ENCODE peak calls at places on chromosomes 16 and 17, in seven cellular contexts. R, J, G, Q, H, E and W are unnamed samples.

GRCh38 chr17:71339219-71339618 is 781.6 kb upstream of the SOX9 start:
- DNase-seq in G (no peak), H (no peak), R (no peak), Q (no peak), E (no peak), J (no peak), W (no peak)

GRCh38 chr17:70636517-70637133 is 467.3 kb downstream of the KCNJ2 start:
- DNase-seq in E (no peak), Q (no peak), J (peak; percentile 24), G (no peak), R (peak; percentile 44), H (no peak), W (no peak)

GRCh38 chr16:81647527-81647926 is 131.6 kb upstream of the PLCG2 start:
- DNase-seq in G (no peak), R (peak; percentile 80), J (no peak), H (no peak), E (no peak), Q (no peak), W (no peak)

GRCh38 chr17:76793775-76794174 is 55.9 kb downstream of the MFSD11 start:
- DNase-seq in H (no peak), G (no peak), Q (no peak), R (peak; percentile 59), J (no peak), E (no peak), W (no peak)

GRCh38 chr17:17252149-17252810 is 15.3 kb upstream of the FLCN start:
- DNase-seq in G (no peak), H (no peak), Q (no peak), J (peak; percentile 54), E (no peak), R (no peak), W (no peak)

GRCh38 chr17:79087428-79088143 is 13.0 kb downstream of the ENGASE start:
- DNase-seq in G (peak; percentile 47), E (peak; percentile 57), R (peak; percentile 96), H (peak; percentile 76), Q (peak; percentile 69), J (peak; percentile 83), W (peak; percentile 69)

GRCh38 chr17:50835563-50836231 is at the start of gene WFIKKN2:
- DNase-seq in H (no peak), R (no peak), Q (no peak), J (no peak), G (no peak), E (no peak), W (no peak)

GRCh38 chr17:37743875-37744632 is 805 bp downstream of the HNF1B start:
- DNase-seq in R (peak; percentile 68), G (no peak), Q (no peak), H (no peak), J (no peak), E (no peak), W (no peak)

GRCh38 chr17:33778505-33779398 is 476.3 kb upstream of the CCL2 start:
- DNase-seq in J (peak; percentile 68), E (peak; percentile 23), R (peak; percentile 67), H (peak; percentile 50), Q (no peak), G (peak; percentile 9), W (no peak)

GRCh38 chr16:47424846-47425245 is 36.0 kb downstream of the ITFG1 start:
- DNase-seq in Q (no peak), G (no peak), R (no peak), E (no peak), H (no peak), J (no peak), W (no peak)

GRCh38 chr17:12288007-12288406 is 267.3 kb downstream of the MAP2K4 start:
- DNase-seq in G (no peak), Q (no peak), J (no peak), H (no peak), E (no peak), R (no peak), W (no peak)

DNA sequence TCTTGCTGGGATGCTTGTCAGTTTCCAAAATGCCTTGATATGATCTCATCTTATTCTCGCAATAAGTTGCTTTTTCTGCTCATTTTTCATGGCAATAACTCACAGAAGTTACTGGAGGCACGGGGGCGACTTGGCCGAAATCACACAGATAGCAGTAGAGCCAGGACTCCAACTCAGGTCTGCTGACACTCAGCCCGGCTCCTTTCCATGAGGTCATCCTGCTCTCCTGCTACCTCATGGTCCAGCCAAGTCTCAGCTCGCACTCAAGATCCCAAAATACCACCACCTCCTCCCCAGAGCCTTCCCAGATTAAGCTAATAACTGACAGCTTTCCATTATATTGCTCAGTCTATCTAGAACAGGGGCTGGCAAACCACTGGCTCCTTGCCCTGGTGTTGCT is 269.5 kb downstream of the MAP2K4 start:
- DNase-seq in H (no peak), G (no peak), R (no peak), J (no peak), Q (no peak), E (no peak), W (peak; percentile 87)
- H3K27ac ChIP-seq in H (no peak overlapping the region), G (no peak overlapping the region), R (no peak overlapping the region), J (no peak overlapping the region), Q (no peak overlapping the region), E (no peak overlapping the region), W (peak overlapping the region; percentile 79)

GRCh38 chr17:54891176-54891821 is 9.4 kb upstream of the TOM1L1 start:
- DNase-seq in E (no peak), G (no peak), Q (no peak), H (no peak), R (peak; percentile 80), J (no peak), W (no peak)

GRCh38 chr17:54888981-54889380 is 11.7 kb upstream of the TOM1L1 start:
- DNase-seq in R (no peak), E (no peak), H (no peak), J (no peak), Q (no peak), G (no peak), W (no peak)

GRCh38 chr17:54883939-54884338 is 16.7 kb upstream of the TOM1L1 start:
- DNase-seq in H (no peak), G (no peak), J (no peak), E (no peak), Q (no peak), R (no peak), W (no peak)

GRCh38 chr17:54888254-54888653 is 12.4 kb upstream of the TOM1L1 start:
- DNase-seq in J (no peak), R (no peak), E (no peak), H (no peak), Q (no peak), G (no peak), W (no peak)

DNA sequence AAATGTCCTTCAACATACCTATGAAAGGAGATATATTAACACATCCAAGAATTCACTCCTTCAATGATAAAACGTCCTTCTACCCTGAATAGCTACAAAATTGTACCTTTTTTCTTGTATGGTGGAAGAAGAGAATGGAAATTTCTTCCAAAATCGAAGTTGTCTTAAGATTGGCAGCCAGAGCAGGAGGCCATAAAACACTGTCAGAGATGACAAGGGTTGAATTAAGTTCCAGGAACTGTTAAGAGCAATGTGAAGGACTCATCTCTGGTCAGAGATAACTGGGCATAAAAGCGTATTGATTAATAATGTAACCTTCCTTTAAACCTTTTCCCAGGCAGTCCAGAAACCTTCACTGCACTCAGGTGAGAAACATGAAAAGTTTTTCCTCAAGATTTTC is 12.9 kb upstream of the TOM1L1 start:
- DNase-seq in G (no peak), R (no peak), Q (no peak), H (no peak), E (no peak), J (no peak), W (no peak)
- H3K27ac ChIP-seq in G (no peak overlapping the region), R (no peak overlapping the region), Q (no peak overlapping the region), H (no peak overlapping the region), E (no peak overlapping the region), J (no peak overlapping the region), W (no peak overlapping the region)

DNA sequence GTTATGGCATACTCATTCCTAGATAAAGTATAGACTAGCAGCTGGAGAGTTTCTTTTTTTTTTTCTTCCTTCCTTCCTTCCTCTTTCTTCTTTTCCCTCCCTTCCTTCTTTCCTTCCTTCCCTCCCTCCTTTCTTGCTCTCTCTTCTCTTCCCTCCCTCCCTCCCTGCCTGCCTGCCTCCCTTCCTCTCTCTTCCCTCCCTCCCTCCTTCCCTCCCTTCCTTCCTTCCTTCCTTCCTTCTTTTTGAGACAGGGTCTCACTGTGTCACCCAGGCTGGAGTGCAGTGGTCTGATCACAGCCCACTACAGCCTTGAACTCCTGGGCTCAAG is 7.0 kb upstream of the SNTB2 start:
- DNase-seq in R (no peak), Q (no peak), J (no peak), G (no peak), E (no peak), H (no peak), W (no peak)
- H3K27ac ChIP-seq in R (peak overlapping the region; percentile 52), Q (peak overlapping the region; percentile 10), J (peak overlapping the region; percentile 68), G (no peak overlapping the region), E (peak overlapping the region; percentile 67), H (no peak overlapping the region), W (no peak overlapping the region)

GRCh38 chr16:74742051-74742481 is 32.6 kb downstream of the FA2H start:
- DNase-seq in Q (no peak), J (no peak), R (no peak), H (no peak), G (no peak), E (no peak), W (no peak)

GRCh38 chr16:74745109-74745615 is 29.5 kb downstream of the FA2H start:
- DNase-seq in Q (no peak), J (no peak), G (no peak), E (no peak), R (no peak), H (no peak), W (peak; percentile 14)

GRCh38 chr16:74743668-74744299 is 30.8 kb downstream of the FA2H start:
- DNase-seq in G (no peak), R (peak; percentile 98), Q (peak; percentile 20), E (no peak), H (no peak), J (peak; percentile 43), W (no peak)

GRCh38 chr16:74744566-74744965 is 30.1 kb downstream of the FA2H start:
- DNase-seq in H (no peak), G (no peak), J (no peak), E (no peak), R (no peak), Q (no peak), W (no peak)

DNA sequence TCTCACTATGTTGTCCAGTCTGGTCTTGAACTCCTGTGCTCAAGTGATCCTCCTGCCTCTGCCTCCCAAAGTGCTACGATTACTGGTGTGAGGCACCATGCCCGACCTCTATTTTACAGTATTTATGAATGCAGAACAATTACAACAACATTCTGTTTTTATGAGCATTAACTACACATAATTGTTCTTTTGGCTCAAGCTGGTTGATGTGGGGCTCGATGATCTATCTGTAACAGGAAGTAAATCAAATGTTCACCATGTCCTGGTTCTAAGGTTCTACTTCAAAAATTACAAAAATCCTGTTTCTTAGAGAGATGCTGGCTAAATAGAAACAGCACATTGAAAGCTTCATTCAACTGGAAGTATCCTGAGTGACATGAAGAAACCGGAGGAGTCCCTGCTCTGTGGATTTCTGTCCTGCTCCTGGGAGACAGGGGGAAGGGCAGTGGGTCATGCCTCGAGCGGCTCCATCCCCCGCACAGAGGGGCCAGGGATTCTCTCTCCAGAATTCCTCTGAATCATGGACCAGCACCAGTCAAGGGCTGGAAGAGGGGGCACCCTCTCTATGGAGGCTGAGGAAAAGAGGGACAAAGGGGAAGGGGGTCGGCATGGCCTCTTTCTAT is 31.5 kb downstream of the FA2H start:
- DNase-seq in E (no peak), R (peak; percentile 72), J (no peak), Q (no peak), G (no peak), H (no peak), W (no peak)
- H3K27ac ChIP-seq in E (no peak overlapping the region), R (peak overlapping the region; percentile 91), J (no peak overlapping the region), Q (peak overlapping the region; percentile 68), G (peak overlapping the region; percentile 97), H (no peak overlapping the region), W (no peak overlapping the region)

GRCh38 chr17:4588862-4589625 is 4.7 kb downstream of the SMTNL2 start:
- DNase-seq in R (no peak), H (no peak), E (no peak), Q (no peak), J (no peak), G (no peak), W (peak; percentile 34)
- H3K27ac ChIP-seq in R (no peak overlapping the region), H (no peak overlapping the region), E (peak overlapping the region; percentile 93), Q (no peak overlapping the region), J (no peak overlapping the region), G (no peak overlapping the region), W (no peak overlapping the region)